ENCODE peak calls at places on chromosomes 5 and 9, in seven cellular contexts. N is NCI-H1930, L is activated T-cell treated with anti-CD3 and anti-CD28 coated beads for 1 hour, X is NCI-H526 treated with DMSO at 0.1 percent for 48 hours, G is fibroblast of mammary gland, P is NAMALWA, Z is iPS-NIHi11. B is an unnamed sample.

GRCh38 chr5:82537646-82538306 is 259.6 kb upstream of the RPS23 start:
- DNase-seq in P (no peak), N (no peak), L (no peak), Z (no peak), X (no peak), G (no peak), B (no peak)

GRCh38 chr5:145936401-145937131 is at the start of gene SH3RF2:
- DNase-seq in P (no peak), N (no peak), Z (peak), G (peak), X (no peak), L (no peak), B (peak)

GRCh38 chr9:93668261-93668871 is 92.0 kb downstream of the PHF2 start:
- DNase-seq in N (no peak), X (no peak), L (no peak), P (no peak), Z (peak), G (no peak), B (no peak)

GRCh38 chr5:84290161-84290560 is 94.5 kb downstream of the EDIL3 start:
- DNase-seq in N (no peak), X (no peak), L (no peak), G (no peak), P (no peak), Z (no peak), B (no peak)

GRCh38 chr5:95487880-95488279 is 66.9 kb downstream of the SKIC3 start:
- DNase-seq in G (no peak), Z (no peak), P (no peak), L (no peak), X (no peak), N (no peak), B (no peak)

GRCh38 chr9:117029341-117029740 is 342.2 kb downstream of the TRIM32 start:
- DNase-seq in L (no peak), N (no peak), X (no peak), P (no peak), Z (no peak), G (no peak), B (no peak)

GRCh38 chr5:74870299-74871067 is 4.3 kb upstream of the FAM169A start:
- DNase-seq in N (no peak), X (no peak), G (no peak), L (no peak), Z (no peak), P (no peak), B (no peak)

GRCh38 chr5:159550951-159551350 is 220.7 kb upstream of the IL12B start:
- DNase-seq in X (no peak), Z (no peak), N (no peak), G (peak), P (no peak), L (no peak), B (no peak)

GRCh38 chr9:134887686-134888602 is 7.3 kb downstream of the FCN2 start:
- DNase-seq in Z (no peak), X (no peak), P (no peak), G (no peak), N (no peak), L (no peak), B (no peak)

GRCh38 chr9:36036780-36037579 is at the start of gene RECK:
- DNase-seq in L (peak), X (peak), G (peak), N (peak), P (peak), Z (peak), B (peak)

GRCh38 chr5:166377756-166378155 is 1913.7 kb upstream of the WWC1 start:
- DNase-seq in Z (no peak), X (no peak), N (no peak), P (no peak), L (no peak), G (no peak), B (no peak)

GRCh38 chr5:86039351-86039750 is 578.4 kb upstream of the COX7C start:
- DNase-seq in L (no peak), Z (no peak), N (no peak), X (no peak), G (no peak), P (no peak), B (no peak)

GRCh38 chr9:134157378-134157885 is 6.9 kb downstream of the RNU6ATAC start:
- DNase-seq in G (no peak), N (no peak), X (no peak), L (no peak), P (no peak), Z (no peak), B (no peak)

GRCh38 chr9:121178676-121179372 is 22.8 kb downstream of the RAB14 start:
- DNase-seq in L (no peak), G (no peak), X (no peak), Z (no peak), P (no peak), N (no peak), B (no peak)

GRCh38 chr5:14882658-14883580 is 11.3 kb upstream of the ANKH start:
- DNase-seq in Z (no peak), N (no peak), G (no peak), P (no peak), X (no peak), L (no peak), B (no peak)

GRCh38 chr5:132301341-132302274 is 7.4 kb downstream of the SLC22A4 start:
- DNase-seq in G (no peak), Z (no peak), L (no peak), X (no peak), P (no peak), N (no peak), B (no peak)

GRCh38 chr5:136638084-136638483 is 272.7 kb upstream of the TRPC7 start:
- DNase-seq in P (no peak), X (no peak), L (no peak), Z (no peak), G (no peak), N (no peak), B (no peak)

GRCh38 chr9:136328011-136328621 is 777 bp downstream of the GPSM1 start:
- DNase-seq in G (no peak), L (no peak), Z (no peak), X (no peak), P (no peak), N (no peak), B (no peak)